ENCODE peak calls at places on chromosomes 5 and 9, in seven cellular contexts. F, S, L, I, B, Z and M are unnamed samples.

GRCh38 chr5:139391570-139392323 is 2.0 kb upstream of the MZB1 start:
- DNase-seq in F (peak; percentile 64), S (peak; percentile 28), L (no peak), I (no peak), B (no peak), Z (peak; percentile 21), M (peak; percentile 16)

GRCh38 chr5:154603978-154604679 is 126.1 kb upstream of the HAND1 start:
- DNase-seq in F (no peak), S (peak; percentile 16), L (no peak), I (no peak), B (no peak), Z (no peak), M (no peak)

GRCh38 chr5:180590543-180591248 is 603 bp downstream of the SCGB3A1 start:
- DNase-seq in F (peak; percentile 20), S (no peak), L (no peak), I (no peak), B (peak; percentile 20), Z (no peak), M (no peak)

GRCh38 chr5:35274839-35275509 is 44.7 kb upstream of the PRLR start:
- DNase-seq in F (no peak), S (no peak), L (no peak), I (no peak), B (no peak), Z (no peak), M (no peak)

GRCh38 chr5:310941-311434 is 10.5 kb upstream of the AHRR start:
- DNase-seq in F (peak; percentile 12), S (peak; percentile 65), L (no peak), I (peak; percentile 40), B (peak; percentile 16), Z (no peak), M (no peak)

GRCh38 chr9:38074441-38074943 is 5.5 kb upstream of the SHB start:
- DNase-seq in F (no peak), S (peak; percentile 61), L (no peak), I (no peak), B (no peak), Z (no peak), M (no peak)

GRCh38 chr9:121892706-121893105 is 200.4 kb downstream of the TTLL11 start:
- DNase-seq in F (no peak), S (peak; percentile 55), L (no peak), I (no peak), B (no peak), Z (no peak), M (no peak)

GRCh38 chr5:6583049-6583880 is 49.6 kb downstream of the NSUN2 start:
- DNase-seq in F (peak; percentile 74), S (no peak), L (peak; percentile 66), I (no peak), B (peak; percentile 62), Z (peak; percentile 69), M (peak; percentile 72)

GRCh38 chr9:8736805-8737204 is 937.2 kb upstream of the DMAC1 start:
- DNase-seq in F (no peak), S (no peak), L (no peak), I (no peak), B (no peak), Z (no peak), M (no peak)

GRCh38 chr9:122941560-122942234 is 877 bp downstream of the RABGAP1 start:
- DNase-seq in F (no peak), S (peak; percentile 76), L (no peak), I (peak; percentile 58), B (peak; percentile 14), Z (no peak), M (no peak)

GRCh38 chr9:116064970-116065369 is 88.6 kb upstream of the PAPPA start:
- DNase-seq in F (no peak), S (peak; percentile 22), L (no peak), I (no peak), B (no peak), Z (no peak), M (no peak)

GRCh38 chr9:69951411-69951810 is 92.2 kb upstream of the MAMDC2 start:
- DNase-seq in F (no peak), S (peak; percentile 75), L (no peak), I (peak; percentile 65), B (no peak), Z (no peak), M (no peak)

GRCh38 chr9:106025449-106025848 is 331.1 kb downstream of the TMEM38B start:
- DNase-seq in F (no peak), S (no peak), L (no peak), I (no peak), B (no peak), Z (no peak), M (no peak)
- TF ChIP-seq CTCF in F (no peak), S (no peak), L (no peak), I (no peak), B (no peak), Z (no peak), M (no peak)

GRCh38 chr9:131709741-131710499 is 30.0 kb downstream of the RAPGEF1 start:
- DNase-seq in F (peak; percentile 74), S (peak; percentile 38), L (no peak), I (peak; percentile 50), B (no peak), Z (no peak), M (no peak)
- TF ChIP-seq CTCF in F (no peak), S (no peak), L (no peak), I (no peak), B (no peak), Z (no peak), M (no peak)

GRCh38 chr5:1769017-1769640 is 30.5 kb downstream of the MRPL36 start:
- DNase-seq in F (no peak), S (no peak), L (no peak), I (no peak), B (no peak), Z (no peak), M (no peak)

GRCh38 chr5:1771149-1772065 is 28.2 kb downstream of the MRPL36 start:
- DNase-seq in F (no peak), S (no peak), L (no peak), I (no peak), B (no peak), Z (no peak), M (no peak)

GRCh38 chr5:1769752-1770442 is 29.7 kb downstream of the MRPL36 start:
- DNase-seq in F (no peak), S (no peak), L (peak; percentile 23), I (no peak), B (no peak), Z (no peak), M (no peak)

GRCh38 chr5:1770443-1770802 is 29.2 kb downstream of the MRPL36 start:
- DNase-seq in F (no peak), S (no peak), L (no peak), I (no peak), B (no peak), Z (no peak), M (no peak)

DNA sequence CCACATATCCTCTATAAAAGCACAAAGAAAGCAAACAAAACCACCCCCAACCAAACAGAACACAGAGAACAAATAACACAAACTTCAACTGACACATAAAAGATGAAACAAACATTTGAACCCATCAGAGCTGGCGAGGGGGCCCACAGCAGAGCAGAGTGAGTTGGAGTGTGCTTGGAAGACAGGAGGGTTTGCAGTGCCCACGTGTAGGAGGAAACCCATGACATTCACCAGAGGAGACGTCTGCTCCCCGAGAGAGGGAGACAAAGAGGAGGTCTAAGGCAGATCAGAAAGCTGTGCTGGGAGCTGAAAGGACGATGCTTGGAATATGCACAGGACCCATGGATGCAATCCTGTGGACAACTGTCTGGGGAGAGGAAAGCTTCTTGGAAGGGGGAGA is 27.0 kb downstream of the MRPL36 start:
- DNase-seq in F (peak; percentile 75), S (peak; percentile 66), L (no peak), I (peak; percentile 33), B (no peak), Z (no peak), M (no peak)
- TF ChIP-seq CTCF in F (peak; percentile 52), S (peak; percentile 58), L (no peak), I (peak; percentile 62), B (no peak), Z (no peak), M (peak; percentile 8)

GRCh38 chr9:26850995-26851394 is 41.6 kb downstream of the CAAP1 start:
- DNase-seq in F (no peak), S (no peak), L (no peak), I (no peak), B (no peak), Z (no peak), M (no peak)

GRCh38 chr9:26856413-26857032 is 36.1 kb downstream of the CAAP1 start:
- DNase-seq in F (peak; percentile 50), S (peak; percentile 38), L (no peak), I (peak; percentile 54), B (no peak), Z (no peak), M (peak; percentile 25)
- TF ChIP-seq CTCF in F (peak; percentile 68), S (peak; percentile 33), L (no peak), I (peak; percentile 59), B (peak; percentile 35), Z (no peak), M (peak; percentile 61)

GRCh38 chr5:68054625-68055024 is 160.9 kb upstream of the PIK3R1 start:
- DNase-seq in F (no peak), S (no peak), L (no peak), I (no peak), B (no peak), Z (no peak), M (no peak)

GRCh38 chr5:68057186-68057585 is 158.4 kb upstream of the PIK3R1 start:
- DNase-seq in F (no peak), S (no peak), L (no peak), I (no peak), B (no peak), Z (no peak), M (no peak)

GRCh38 chr5:68060382-68060781 is 155.2 kb upstream of the PIK3R1 start:
- DNase-seq in F (no peak), S (no peak), L (no peak), I (no peak), B (no peak), Z (no peak), M (no peak)

GRCh38 chr5:68053202-68053601 is 162.4 kb upstream of the PIK3R1 start:
- DNase-seq in F (no peak), S (peak; percentile 5), L (no peak), I (peak; percentile 18), B (no peak), Z (no peak), M (no peak)

GRCh38 chr5:68055686-68056085 is 159.9 kb upstream of the PIK3R1 start:
- DNase-seq in F (no peak), S (no peak), L (no peak), I (no peak), B (no peak), Z (no peak), M (no peak)
- TF ChIP-seq CTCF in F (no peak), S (no peak), L (no peak), I (no peak), B (no peak), Z (no peak), M (no peak)